ENCODE peak calls at places on chromosomes 2 and 18, in seven cellular contexts. B, E, H, U, X, P and R are unnamed samples.

GRCh38 chr2:234797566-234798250 is 154.1 kb upstream of the SH3BP4 start:
- DNase-seq in B (no peak), E (no peak), H (no peak), U (no peak), X (no peak), P (no peak), R (no peak)

GRCh38 chr2:197113221-197113831 is 186.8 kb upstream of the PGAP1 start:
- DNase-seq in B (no peak), E (no peak), H (no peak), U (peak; percentile 26), X (no peak), P (no peak), R (no peak)

GRCh38 chr18:61831071-61831470 is 61.7 kb downstream of the RNF152 start:
- DNase-seq in B (peak; percentile 61), E (no peak), H (no peak), U (no peak), X (no peak), P (no peak), R (no peak)

GRCh38 chr18:3481696-3482210 is 31.8 kb downstream of the TGIF1 start:
- DNase-seq in B (no peak), E (no peak), H (no peak), U (no peak), X (no peak), P (no peak), R (peak; percentile 36)

GRCh38 chr2:68653538-68653982 is 10.2 kb downstream of the PROKR1 start:
- DNase-seq in B (peak; percentile 85), E (no peak), H (peak; percentile 45), U (no peak), X (no peak), P (no peak), R (no peak)

GRCh38 chr2:98467082-98467536 is 22.5 kb downstream of the INPP4A start:
- DNase-seq in B (no peak), E (no peak), H (no peak), U (no peak), X (no peak), P (no peak), R (no peak)

GRCh38 chr2:237702439-237703397 is 75.3 kb downstream of the LRRFIP1 start:
- DNase-seq in B (peak; percentile 89), E (peak; percentile 37), H (no peak), U (no peak), X (no peak), P (no peak), R (no peak)

GRCh38 chr2:220077488-220077887 is 450.1 kb downstream of the SLC4A3 start:
- DNase-seq in B (peak; percentile 60), E (no peak), H (no peak), U (peak; percentile 54), X (no peak), P (no peak), R (no peak)

GRCh38 chr2:108909917-108910515 is 79.0 kb downstream of the EDAR start:
- DNase-seq in B (no peak), E (no peak), H (no peak), U (no peak), X (no peak), P (no peak), R (no peak)

GRCh38 chr2:216533504-216534068 is 34.9 kb downstream of the RPL37A start:
- DNase-seq in B (no peak), E (no peak), H (no peak), U (no peak), X (no peak), P (no peak), R (peak; percentile 31)

GRCh38 chr2:70748002-70748779 is 19.8 kb downstream of the ADD2 start:
- DNase-seq in B (no peak), E (no peak), H (no peak), U (peak; percentile 13), X (no peak), P (no peak), R (no peak)

GRCh38 chr2:172283476-172283875 is 143.9 kb upstream of the ITGA6 start:
- DNase-seq in B (peak; percentile 56), E (no peak), H (no peak), U (no peak), X (no peak), P (no peak), R (no peak)

GRCh38 chr18:1559563-1559962 is 654.9 kb downstream of the ADCYAP1 start:
- DNase-seq in B (no peak), E (no peak), H (no peak), U (no peak), X (no peak), P (no peak), R (no peak)

GRCh38 chr2:129936334-129936934 is 43.0 kb upstream of the RAB6C start:
- DNase-seq in B (no peak), E (peak; percentile 69), H (no peak), U (no peak), X (no peak), P (peak; percentile 44), R (peak; percentile 75)

GRCh38 chr2:96756788-96757476 is 3.8 kb upstream of the CNNM4 start:
- DNase-seq in B (no peak), E (no peak), H (no peak), U (peak; percentile 36), X (no peak), P (no peak), R (no peak)
- TF ChIP-seq CTCF in B (no peak), E (no peak), H (no peak), U (no peak), X (no peak), P (no peak), R (no peak)

GRCh38 chr2:118496870-118497611 is 350.4 kb downstream of the EN1 start:
- DNase-seq in B (no peak), E (no peak), H (no peak), U (no peak), X (no peak), P (no peak), R (no peak)

GRCh38 chr2:118492335-118492734 is 355.1 kb downstream of the EN1 start:
- DNase-seq in B (peak; percentile 2), E (no peak), H (no peak), U (peak; percentile 38), X (no peak), P (no peak), R (no peak)

GRCh38 chr2:118498943-118499342 is 348.5 kb downstream of the EN1 start:
- DNase-seq in B (no peak), E (no peak), H (no peak), U (no peak), X (no peak), P (no peak), R (no peak)

GRCh38 chr2:118496467-118496866 is 351.0 kb downstream of the EN1 start:
- DNase-seq in B (no peak), E (no peak), H (no peak), U (no peak), X (no peak), P (no peak), R (no peak)

DNA sequence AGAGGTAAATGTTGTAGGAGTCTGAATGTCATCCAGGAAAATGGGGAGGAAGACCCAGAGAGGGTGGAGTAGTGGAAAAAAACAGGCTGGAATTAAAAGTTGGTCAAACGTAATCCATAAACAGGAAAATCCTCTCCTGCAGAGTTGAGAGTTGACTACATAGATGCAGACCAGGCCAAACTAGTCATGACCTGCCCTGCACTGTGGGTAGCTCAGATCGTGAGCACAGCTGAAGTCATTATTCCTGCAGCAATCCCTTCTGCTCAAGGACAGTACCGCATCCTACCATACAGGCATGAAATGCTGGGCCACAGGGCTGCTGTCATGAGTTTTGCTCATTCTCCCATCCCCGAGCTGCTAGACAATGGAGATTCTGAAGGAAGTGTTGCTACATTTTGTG is 352.2 kb downstream of the EN1 start:
- DNase-seq in B (no peak), E (no peak), H (no peak), U (no peak), X (no peak), P (no peak), R (no peak)
- TF ChIP-seq CTCF in B (no peak), E (no peak), H (no peak), U (no peak), X (no peak), P (no peak), R (no peak)

GRCh38 chr2:127371037-127371436 is 16.7 kb downstream of the MAP3K2 start:
- DNase-seq in B (no peak), E (no peak), H (no peak), U (peak; percentile 54), X (no peak), P (no peak), R (no peak)
- TF ChIP-seq CTCF in B (no peak), E (no peak), H (no peak), U (peak; percentile 10), X (no peak), P (no peak), R (no peak)

DNA sequence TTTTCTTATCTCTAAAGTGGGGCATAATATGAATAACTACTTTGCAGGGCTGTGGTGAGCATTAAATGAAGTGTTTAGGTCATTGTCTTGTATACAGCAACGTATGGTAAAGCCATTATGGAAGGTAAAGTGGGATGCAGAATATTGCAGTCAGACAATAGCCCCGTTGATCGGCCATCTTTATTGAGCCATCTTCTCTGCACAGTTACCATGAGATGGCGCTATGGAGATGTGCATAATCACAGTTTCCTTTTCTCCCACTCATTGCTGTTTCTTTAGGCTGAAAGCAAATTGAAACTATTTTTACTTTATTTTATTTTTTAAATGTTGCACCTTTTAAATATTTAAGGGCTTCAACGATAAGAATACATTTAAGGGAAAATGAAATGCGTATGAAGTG is 108.9 kb downstream of the THSD7B start:
- DNase-seq in B (peak; percentile 38), E (no peak), H (no peak), U (peak; percentile 11), X (no peak), P (no peak), R (no peak)
- TF ChIP-seq CTCF in B (peak; percentile 46), E (no peak), H (peak; percentile 42), U (no peak), X (peak; percentile 24), P (no peak), R (peak; percentile 54)

DNA sequence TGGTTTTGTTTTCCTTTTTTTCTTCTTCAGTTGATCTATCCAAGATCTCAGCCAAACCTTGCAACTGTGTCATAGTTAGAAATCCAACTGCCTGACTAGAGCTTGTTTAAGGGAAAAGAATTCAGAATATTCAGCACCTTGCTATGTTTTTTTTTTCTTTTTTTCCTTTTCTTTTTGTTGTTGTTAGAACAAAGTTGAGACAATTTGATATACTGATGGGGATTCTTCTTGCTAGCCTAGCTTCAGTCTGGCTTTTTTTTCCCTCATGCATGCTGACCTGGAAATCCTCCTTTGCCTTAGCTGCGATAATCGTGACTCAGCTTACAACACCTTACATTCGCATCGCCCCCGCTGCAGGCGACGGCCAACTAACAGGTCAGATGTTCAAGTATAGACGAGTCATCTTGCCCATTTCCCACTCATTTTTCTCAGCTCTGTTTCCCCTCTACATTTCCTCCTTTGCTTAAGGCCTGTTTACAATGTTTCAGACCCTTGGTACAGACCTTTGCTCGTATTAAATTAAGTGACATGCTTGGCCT is 487.2 kb upstream of the RAB12 start:
- DNase-seq in B (peak; percentile 92), E (no peak), H (no peak), U (peak; percentile 65), X (no peak), P (no peak), R (no peak)
- TF ChIP-seq CTCF in B (no peak), E (no peak), H (no peak), U (no peak), X (no peak), P (no peak), R (no peak)